ENCODE peak calls at places on chromosomes 12 and 14, in seven cellular contexts. B is AML-193, Q is GF-D8, P is RWPE2, L is AG10803, O is stromal cell of bone marrow, N is NCI-H2029. T is an unnamed sample.

GRCh38 chr14:34484726-34485125 is 22.7 kb upstream of the SPTSSA start:
- DNase-seq in B (no peak), Q (no peak), P (no peak), L (no peak), O (no peak), N (no peak), T (no peak)

GRCh38 chr12:118164798-118165486 is 29.0 kb downstream of the PEBP1 start:
- DNase-seq in B (no peak), Q (no peak), P (no peak), L (peak), O (no peak), N (no peak), T (no peak)

GRCh38 chr14:52895000-52895399 is 55.9 kb downstream of the FERMT2 start:
- DNase-seq in B (no peak), Q (no peak), P (no peak), L (no peak), O (no peak), N (no peak), T (no peak)

GRCh38 chr12:53481957-53482586 is 17.2 kb downstream of the MAP3K12 start:
- DNase-seq in B (no peak), Q (no peak), P (no peak), L (no peak), O (no peak), N (no peak), T (no peak)

GRCh38 chr12:122669397-122670070 is 33.6 kb downstream of the HCAR2 start:
- DNase-seq in B (no peak), Q (no peak), P (no peak), L (peak), O (peak), N (no peak), T (peak)

GRCh38 chr12:127145929-127146789 is 1120.8 kb upstream of the TMEM132C start:
- DNase-seq in B (no peak), Q (no peak), P (no peak), L (peak), O (peak), N (peak), T (no peak)

GRCh38 chr14:68655961-68656360 is 136.9 kb downstream of the ZFP36L1 start:
- DNase-seq in B (no peak), Q (no peak), P (no peak), L (no peak), O (no peak), N (no peak), T (no peak)

GRCh38 chr12:1474567-1475153 is 119.7 kb downstream of the FBXL14 start:
- DNase-seq in B (no peak), Q (no peak), P (no peak), L (peak), O (peak), N (no peak), T (peak)

GRCh38 chr12:116599285-116600122 is 40.3 kb downstream of the MAP1LC3B2 start:
- DNase-seq in B (peak), Q (no peak), P (no peak), L (peak), O (peak), N (peak), T (peak)

GRCh38 chr14:70655110-70655826 is 13.6 kb downstream of the TTC9 start:
- DNase-seq in B (peak), Q (peak), P (no peak), L (no peak), O (no peak), N (no peak), T (no peak)

GRCh38 chr14:72816287-72816686 is 77.6 kb downstream of the DPF3 start:
- DNase-seq in B (no peak), Q (no peak), P (no peak), L (no peak), O (no peak), N (no peak), T (no peak)

GRCh38 chr12:70724444-70724843 is 87.2 kb upstream of the PTPRB start:
- DNase-seq in B (peak), Q (no peak), P (no peak), L (peak), O (no peak), N (no peak), T (no peak)

T was measured in AG09309.